ENCODE peak calls at places on chromosome 19, in ten cellular contexts. S is iPS-NIHi11; H is activated effector memory CD4-positive, alpha-beta T cell treated with Interleukin-2 at 50 U/mL for 16 hours; L is DMS153; W is stimulated activated CD8-positive, alpha-beta memory T cell treated with anti-CD3 and anti-CD28 coated beads, Interleukin-2, amount 100 ng/mL, for 1 hour; J is activated CD8-positive, alpha-beta T cell treated with anti-CD3 and anti-CD28 coated beads for 36 hours; G is cardiac muscle cell; E is dermis microvascular lymphatic vessel endothelial cell; Q is Panc1; X is foreskin keratinocyte. D is an unnamed sample.

GRCh38 chr19:16886305-16886880 is 2.4 kb upstream of the F2RL3 start:
- DNase-seq in Q (no peak), L (no peak), J (no peak), H (no peak), G (no peak), X (no peak), S (no peak), E (peak), W (no peak), D (no peak)

GRCh38 chr19:18291590-18292459 is 10.4 kb upstream of the JUND start:
- DNase-seq in H (peak), G (peak), Q (no peak), L (peak), W (peak), X (peak), S (peak), J (peak), E (no peak), D (peak)

GRCh38 chr19:33408116-33408515 is 34.6 kb downstream of the CEBPG start:
- DNase-seq in X (no peak), W (no peak), H (no peak), L (no peak), J (no peak), Q (no peak), G (no peak), S (no peak), E (no peak), D (no peak)

GRCh38 chr19:57559008-57559403 is 657 bp downstream of the ZNF550 start:
- DNase-seq in G (peak), W (no peak), S (peak), H (peak), Q (no peak), J (peak), E (no peak), L (no peak), X (no peak), D (peak)

GRCh38 chr19:48659768-48660167 is 13.0 kb downstream of the NTN5 start:
- DNase-seq in H (no peak), S (peak), J (no peak), G (no peak), L (peak), W (no peak), X (no peak), E (no peak), Q (no peak), D (no peak)

GRCh38 chr19:8611890-8612806 is 1.6 kb upstream of the ADAMTS10 start:
- DNase-seq in W (no peak), J (peak), Q (no peak), E (no peak), L (no peak), H (no peak), X (no peak), G (no peak), S (no peak), D (peak)

GRCh38 chr19:1765182-1765903 is 12.0 kb downstream of the ONECUT3 start:
- DNase-seq in S (no peak), W (no peak), Q (no peak), G (no peak), E (no peak), X (no peak), H (no peak), L (no peak), J (no peak), D (no peak)

GRCh38 chr19:3860499-3860898 is 8.3 kb downstream of the ZFR2 start:
- DNase-seq in X (no peak), W (no peak), G (no peak), E (no peak), H (no peak), S (no peak), Q (no peak), L (no peak), J (no peak), D (no peak)

GRCh38 chr19:3611841-3612240 is 5.2 kb upstream of the TBXA2R start:
- DNase-seq in X (no peak), S (no peak), H (no peak), W (no peak), E (no peak), G (no peak), L (no peak), J (no peak), Q (no peak), D (no peak)

GRCh38 chr19:1823539-1824251 is 11.6 kb upstream of the ATP8B3 start:
- DNase-seq in L (no peak), Q (no peak), H (no peak), W (no peak), S (no peak), X (no peak), E (no peak), J (no peak), G (no peak), D (no peak)

D was measured in H54.